ENCODE peak calls at places on chromosome 20, in four cellular contexts. G, U, K and S are unnamed samples.

GRCh38 chr20:54215157-54215789 is 7.4 kb downstream of the PFDN4 start:
- DNase-seq in G (no peak), U (no peak), K (no peak), S (no peak)

GRCh38 chr20:48682529-48683385 is 145.0 kb downstream of the PREX1 start:
- DNase-seq in G (peak; percentile 81), U (peak; percentile 84), K (peak; percentile 94), S (peak; percentile 74)

GRCh38 chr20:36335187-36335870 is 29.2 kb downstream of the DLGAP4 start:
- DNase-seq in G (no peak), U (no peak), K (no peak), S (no peak)

GRCh38 chr20:3502878-3503277 is 32.1 kb downstream of the ATRN start:
- DNase-seq in G (no peak), U (no peak), K (no peak), S (no peak)

GRCh38 chr20:4412216-4412615 is 309.5 kb upstream of the PRND start:
- DNase-seq in G (no peak), U (no peak), K (no peak), S (no peak)

GRCh38 chr20:46994341-46994740 is 99.7 kb downstream of the EYA2 start:
- DNase-seq in G (no peak), U (no peak), K (no peak), S (no peak)

GRCh38 chr20:19887566-19888268 is 129.4 kb upstream of the NAA20 start:
- DNase-seq in G (no peak), U (no peak), K (peak; percentile 68), S (no peak)

GRCh38 chr20:23528867-23529431 is 38.0 kb downstream of the CST8 start:
- DNase-seq in G (no peak), U (no peak), K (no peak), S (no peak)

GRCh38 chr20:4413314-4414045 is 308.2 kb upstream of the PRND start:
- DNase-seq in G (no peak), U (no peak), K (no peak), S (no peak)

GRCh38 chr20:36571564-36572504 is 1.6 kb upstream of the TGIF2 start:
- DNase-seq in G (no peak), U (peak; percentile 72), K (no peak), S (no peak)

GRCh38 chr20:53040678-53041674 is 68.8 kb downstream of the TSHZ2 start:
- DNase-seq in G (no peak), U (no peak), K (peak; percentile 81), S (peak; percentile 25)

GRCh38 chr20:19257201-19257600 is 44.8 kb downstream of the SLC24A3 start:
- DNase-seq in G (no peak), U (no peak), K (no peak), S (no peak)

GRCh38 chr20:50579511-50579910 is 69.3 kb downstream of the PTPN1 start:
- DNase-seq in G (no peak), U (no peak), K (no peak), S (no peak)

GRCh38 chr20:61086031-61086430 is 166.0 kb upstream of the CDH4 start:
- DNase-seq in G (no peak), U (no peak), K (no peak), S (no peak)
- H3K4me3 ChIP-seq in G (no peak overlapping the region), U (no peak overlapping the region), K (no peak overlapping the region), S (no peak overlapping the region)

GRCh38 chr20:38893485-38894090 is 32.6 kb upstream of the FAM83D start:
- DNase-seq in G (peak; percentile 88), U (peak; percentile 76), K (peak; percentile 8), S (peak; percentile 50)
- TF ChIP-seq CTCF in G (peak; percentile 90), U (peak; percentile 88), K (peak; percentile 93), S (peak; percentile 91)

GRCh38 chr20:62953167-62953838 is 794 bp downstream of the SLC17A9 start:
- DNase-seq in G (peak; percentile 24), U (no peak), K (no peak), S (no peak)
- H3K4me3 ChIP-seq in G (peak overlapping the region; percentile 26), U (no peak overlapping the region), K (peak overlapping the region; percentile 10), S (peak overlapping the region; percentile 51)

GRCh38 chr20:9458075-9458818 is 56.1 kb upstream of the LAMP5 start:
- DNase-seq in G (no peak), U (peak; percentile 68), K (no peak), S (peak; percentile 5)
- TF ChIP-seq CTCF in G (no peak), U (peak; percentile 50), K (peak; percentile 45), S (peak; percentile 21)

GRCh38 chr20:62301773-62302340 is 940 bp upstream of the ADRM1 start:
- DNase-seq in G (peak; percentile 93), U (peak; percentile 97), K (peak; percentile 89), S (peak; percentile 94)
- H3K4me3 ChIP-seq in G (peak overlapping the region; percentile 87), U (peak overlapping the region; percentile 66), K (peak overlapping the region; percentile 68), S (peak overlapping the region; percentile 64)

GRCh38 chr20:13525225-13525940 is 113.3 kb downstream of the TASP1 start:
- DNase-seq in G (no peak), U (peak; percentile 7), K (peak; percentile 79), S (peak; percentile 84)

GRCh38 chr20:13524339-13524738 is 114.4 kb downstream of the TASP1 start:
- DNase-seq in G (no peak), U (no peak), K (no peak), S (no peak)

DNA sequence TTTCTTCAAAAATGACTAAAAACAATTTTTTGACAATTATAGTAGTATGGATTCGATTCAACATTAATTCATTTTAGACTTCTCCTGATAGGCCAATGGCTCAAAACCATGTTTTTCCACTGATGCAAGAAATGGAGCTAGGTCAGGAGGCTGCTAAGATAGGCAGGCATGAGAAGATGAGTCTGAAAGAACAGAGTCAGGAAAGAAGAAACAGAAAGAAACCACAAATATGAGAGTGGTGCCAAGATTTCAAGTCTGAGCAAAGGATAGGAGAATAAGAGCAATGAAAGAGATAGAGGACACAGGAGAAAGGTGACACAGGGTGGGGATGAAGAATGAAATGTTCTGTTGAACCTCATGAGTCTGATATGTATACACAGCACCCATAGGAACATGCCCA is 112.2 kb downstream of the TASP1 start:
- DNase-seq in G (no peak), U (no peak), K (no peak), S (peak; percentile 28)
- TF ChIP-seq CTCF in G (no peak), U (no peak), K (no peak), S (no peak)